ENCODE peak calls at places on chromosomes 6 and 20, in four cellular contexts. One of them, this sample, is unnamed. For H3K4me1, the result is how much of the 10 kb centered on the place peaks cover.

GRCh38 chr6:28266962-28267694 is at the start of gene ZSCAN26:
- DNase-seq in H1: peak
- DNase-seq in body of pancreas: peak
- DNase-seq in A549: peak
- DNase-seq in this sample: peak

GRCh38 chr6:15997751-15998388 is 131.0 kb upstream of the MYLIP start:
- DNase-seq in H1: no peak
- DNase-seq in body of pancreas: no peak
- DNase-seq in A549: no peak
- DNase-seq in this sample: no peak

GRCh38 chr6:67986694-67987232 is 648.3 kb upstream of the ADGRB3 start:
- DNase-seq in H1: no peak
- DNase-seq in body of pancreas: no peak
- DNase-seq in A549: no peak
- DNase-seq in this sample: no peak

GRCh38 chr6:28424163-28424562 is 19.1 kb downstream of the ZSCAN23 start:
- DNase-seq in H1: no peak
- DNase-seq in body of pancreas: no peak
- DNase-seq in A549: no peak
- DNase-seq in this sample: no peak

GRCh38 chr20:60060006-60060557 is 101.9 kb downstream of the CDH26 start:
- DNase-seq in H1: no peak
- DNase-seq in body of pancreas: no peak
- DNase-seq in A549: no peak
- DNase-seq in this sample: no peak

GRCh38 chr20:41615110-41615509 is 3.1 kb downstream of the CHD6 start:
- DNase-seq in H1: no peak
- DNase-seq in body of pancreas: no peak
- DNase-seq in A549: no peak
- DNase-seq in this sample: no peak

GRCh38 chr20:2402271-2402980 is 21.7 kb downstream of the TGM6 start:
- DNase-seq in H1: no peak
- DNase-seq in body of pancreas: peak
- DNase-seq in A549: peak
- DNase-seq in this sample: no peak

GRCh38 chr20:13008761-13009681 is at the start of gene SPTLC3:
- DNase-seq in H1: peak
- DNase-seq in body of pancreas: peak
- DNase-seq in A549: no peak
- DNase-seq in this sample: peak

GRCh38 chr6:16240618-16241320 is 2.4 kb downstream of the GMPR start:
- DNase-seq in H1: no peak
- DNase-seq in body of pancreas: no peak
- DNase-seq in A549: no peak
- DNase-seq in this sample: no peak

GRCh38 chr6:50467931-50468330 is 245.4 kb upstream of the TFAP2D start:
- DNase-seq in H1: no peak
- DNase-seq in body of pancreas: no peak
- DNase-seq in A549: no peak
- DNase-seq in this sample: no peak

GRCh38 chr20:55650609-55651228 is 354.6 kb downstream of the CBLN4 start:
- DNase-seq in H1: no peak
- DNase-seq in body of pancreas: no peak
- DNase-seq in A549: no peak
- DNase-seq in this sample: no peak

GRCh38 chr6:136751478-136751956 is 40.8 kb downstream of the MAP3K5 start:
- DNase-seq in H1: no peak
- DNase-seq in body of pancreas: no peak
- DNase-seq in A549: no peak
- DNase-seq in this sample: no peak

DNA sequence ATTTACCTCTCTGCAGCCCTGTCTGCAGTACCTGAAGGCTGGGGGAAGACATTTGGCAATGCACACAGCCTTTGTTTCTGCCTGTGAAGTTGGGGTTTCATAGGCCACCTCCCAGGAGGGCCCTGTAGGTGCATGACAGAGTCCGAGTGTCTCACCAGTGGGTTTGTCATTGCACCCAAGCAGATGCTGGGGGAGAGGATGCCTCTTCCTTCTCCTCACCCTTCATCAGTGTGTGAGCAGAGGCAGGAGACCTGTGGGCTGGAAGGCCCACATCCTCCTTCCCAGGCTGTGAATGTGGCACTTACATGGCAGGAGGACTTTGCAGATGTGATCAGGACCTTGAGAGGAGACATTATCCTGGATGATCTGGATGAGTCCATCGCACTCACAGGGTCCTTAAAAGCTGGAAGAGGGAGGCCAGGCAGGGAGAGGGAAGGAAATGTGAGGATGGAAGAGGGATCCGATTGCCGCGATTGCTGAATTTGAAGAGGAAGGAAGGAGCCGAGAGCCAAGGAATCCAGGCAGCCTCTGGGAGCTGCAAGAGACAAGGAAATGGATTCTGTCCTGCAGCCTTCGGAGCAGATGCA is 30.4 kb downstream of the SYNJ2 start:
- DNase-seq in H1: no peak
- DNase-seq in body of pancreas: no peak
- DNase-seq in A549: no peak
- DNase-seq in this sample: no peak
- TF ChIP-seq POLR2A in H1: no peak
- TF ChIP-seq POLR2A in body of pancreas: no peak
- TF ChIP-seq POLR2A in A549: no peak
- TF ChIP-seq POLR2A in this sample: no peak

DNA sequence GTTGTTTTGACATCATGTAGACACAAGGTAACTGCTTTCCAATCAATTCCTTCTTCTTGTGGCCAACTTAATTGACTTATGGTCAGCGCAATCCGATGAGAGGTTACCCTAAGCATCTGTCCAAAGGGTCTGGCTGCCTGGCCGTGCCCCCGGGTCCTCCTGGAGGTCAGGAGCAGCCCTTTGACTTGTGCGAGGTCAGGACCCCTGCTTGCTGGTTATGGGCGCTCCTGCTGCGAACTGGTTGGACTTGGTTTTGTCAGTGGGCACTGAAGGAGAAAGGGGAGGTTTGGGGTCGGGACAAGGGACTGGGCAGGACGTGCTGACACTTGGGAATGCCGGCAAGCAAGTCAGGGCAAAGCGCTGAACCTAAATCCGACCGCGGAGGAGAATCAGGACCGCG is 215.6 kb downstream of the QKI start:
- DNase-seq in H1: no peak
- DNase-seq in body of pancreas: no peak
- DNase-seq in A549: no peak
- DNase-seq in this sample: no peak
- H3K4me1 ChIP-seq in H1: under half
- H3K4me1 ChIP-seq in body of pancreas: under half
- H3K4me1 ChIP-seq in A549: under half
- H3K4me1 ChIP-seq in this sample: under half

GRCh38 chr6:83432626-83433025 is 1.8 kb upstream of the ME1 start:
- DNase-seq in H1: no peak
- DNase-seq in body of pancreas: no peak
- DNase-seq in A549: no peak
- DNase-seq in this sample: no peak

GRCh38 chr6:83429857-83430605 is 820 bp downstream of the ME1 start:
- DNase-seq in H1: no peak
- DNase-seq in body of pancreas: peak
- DNase-seq in A549: peak
- DNase-seq in this sample: peak

GRCh38 chr6:83430606-83431544 is at the start of gene ME1:
- DNase-seq in H1: peak
- DNase-seq in body of pancreas: peak
- DNase-seq in A549: peak
- DNase-seq in this sample: peak

GRCh38 chr6:83429269-83429668 is 1.6 kb downstream of the ME1 start:
- DNase-seq in H1: no peak
- DNase-seq in body of pancreas: no peak
- DNase-seq in A549: no peak
- DNase-seq in this sample: no peak

DNA sequence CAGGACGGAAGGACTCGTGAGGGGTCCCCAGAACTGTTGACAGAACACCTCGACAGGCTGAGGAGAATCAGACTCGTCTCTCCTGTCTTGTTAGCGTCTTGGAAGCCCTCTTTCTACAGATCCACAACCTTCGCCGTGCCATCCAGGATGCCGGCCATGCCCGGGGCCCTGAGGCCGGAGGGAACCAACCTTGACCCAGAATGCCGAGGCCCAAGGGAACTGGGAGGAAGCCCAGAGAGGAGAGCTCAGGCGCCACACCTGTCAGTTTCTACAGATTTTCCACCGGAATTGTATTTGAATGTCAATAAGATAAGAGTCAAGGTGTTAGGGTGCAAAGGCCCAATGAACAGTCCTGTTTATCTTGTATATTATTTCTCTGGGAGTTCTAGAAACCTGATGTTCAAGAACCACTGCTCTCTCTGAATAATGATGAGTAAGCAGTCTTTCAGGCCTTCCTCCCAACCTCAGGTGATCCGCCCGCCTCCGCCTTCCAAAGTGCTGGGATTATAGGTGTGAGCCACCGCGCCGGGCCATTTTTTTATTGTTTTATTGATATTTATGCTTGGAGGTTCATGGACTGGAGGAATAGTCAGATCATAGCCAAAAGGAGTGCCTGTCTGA is 804 bp upstream of the ME1 start:
- DNase-seq in H1: no peak
- DNase-seq in body of pancreas: peak
- DNase-seq in A549: peak
- DNase-seq in this sample: no peak
- H3K27ac ChIP-seq in H1: no peak
- H3K27ac ChIP-seq in body of pancreas: peak
- H3K27ac ChIP-seq in A549: peak
- H3K27ac ChIP-seq in this sample: peak

GRCh38 chr6:75893776-75894152 is 144.7 kb downstream of the MYO6 start:
- DNase-seq in H1: no peak
- DNase-seq in body of pancreas: no peak
- DNase-seq in A549: no peak
- DNase-seq in this sample: no peak
- TF ChIP-seq POLR2A in H1: no peak
- TF ChIP-seq POLR2A in body of pancreas: no peak
- TF ChIP-seq POLR2A in A549: no peak
- TF ChIP-seq POLR2A in this sample: no peak

DNA sequence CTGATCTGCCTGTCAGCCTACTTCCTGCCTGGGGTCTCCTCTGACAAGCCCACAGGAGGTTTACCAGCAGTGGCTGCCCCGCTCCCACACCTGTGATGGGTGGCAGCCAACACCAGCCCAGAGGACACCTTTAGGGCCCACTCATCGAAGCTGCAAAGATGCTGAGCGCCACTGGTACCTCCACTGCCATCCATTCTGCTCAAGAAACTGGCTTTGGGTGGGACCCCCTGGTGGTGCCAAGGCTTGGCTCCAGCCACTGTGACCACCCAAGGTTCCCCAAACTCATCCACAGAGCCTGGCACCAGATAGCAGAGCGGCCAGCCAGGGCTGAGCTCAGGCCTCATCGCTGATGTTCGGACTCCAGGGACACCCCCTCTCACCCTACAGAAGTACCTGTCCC is 42.5 kb downstream of the PREX1 start:
- DNase-seq in H1: no peak
- DNase-seq in body of pancreas: no peak
- DNase-seq in A549: no peak
- DNase-seq in this sample: no peak
- H3K4me1 ChIP-seq in H1: under half
- H3K4me1 ChIP-seq in body of pancreas: under half
- H3K4me1 ChIP-seq in A549: under half
- H3K4me1 ChIP-seq in this sample: under half

GRCh38 chr6:3455490-3456394 is 1.1 kb downstream of the SLC22A23 start:
- DNase-seq in H1: no peak
- DNase-seq in body of pancreas: peak
- DNase-seq in A549: peak
- DNase-seq in this sample: no peak
- H3K27ac ChIP-seq in H1: no peak
- H3K27ac ChIP-seq in body of pancreas: peak
- H3K27ac ChIP-seq in A549: peak
- H3K27ac ChIP-seq in this sample: no peak

GRCh38 chr6:84910881-84911607 is 146.6 kb upstream of the TBX18 start:
- DNase-seq in H1: no peak
- DNase-seq in body of pancreas: peak
- DNase-seq in A549: no peak
- DNase-seq in this sample: no peak
- TF ChIP-seq POLR2A in H1: no peak
- TF ChIP-seq POLR2A in body of pancreas: no peak
- TF ChIP-seq POLR2A in A549: no peak
- TF ChIP-seq POLR2A in this sample: no peak

DNA sequence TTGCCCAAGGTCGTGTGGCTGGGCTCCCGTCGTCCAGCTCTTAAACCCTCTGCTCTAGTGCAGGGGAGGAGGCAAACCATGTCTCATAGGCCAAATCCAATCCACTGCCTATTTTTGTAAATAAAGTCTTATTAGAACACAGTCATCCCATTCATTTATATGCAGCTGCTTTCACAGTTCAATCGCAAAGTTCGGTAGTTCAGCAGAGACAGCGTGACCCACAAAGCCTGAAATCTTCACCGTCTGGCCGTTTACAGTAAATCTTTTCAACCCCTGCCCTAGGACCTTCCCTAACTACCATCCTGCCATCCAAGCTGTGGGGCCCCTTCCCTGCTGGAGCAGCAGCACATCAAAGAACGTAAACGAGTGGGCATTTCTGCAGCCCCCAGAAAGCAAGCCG is 65.9 kb downstream of the EYA2 start:
- DNase-seq in H1: no peak
- DNase-seq in body of pancreas: no peak
- DNase-seq in A549: no peak
- DNase-seq in this sample: no peak
- H3K4me1 ChIP-seq in H1: under half
- H3K4me1 ChIP-seq in body of pancreas: under half
- H3K4me1 ChIP-seq in A549: under half
- H3K4me1 ChIP-seq in this sample: under half

GRCh38 chr20:64077541-64077875 is 1.8 kb downstream of the RGS19 start:
- DNase-seq in H1: no peak
- DNase-seq in body of pancreas: no peak
- DNase-seq in A549: no peak
- DNase-seq in this sample: no peak
- H3K27ac ChIP-seq in H1: no peak
- H3K27ac ChIP-seq in body of pancreas: no peak
- H3K27ac ChIP-seq in A549: no peak
- H3K27ac ChIP-seq in this sample: no peak

DNA sequence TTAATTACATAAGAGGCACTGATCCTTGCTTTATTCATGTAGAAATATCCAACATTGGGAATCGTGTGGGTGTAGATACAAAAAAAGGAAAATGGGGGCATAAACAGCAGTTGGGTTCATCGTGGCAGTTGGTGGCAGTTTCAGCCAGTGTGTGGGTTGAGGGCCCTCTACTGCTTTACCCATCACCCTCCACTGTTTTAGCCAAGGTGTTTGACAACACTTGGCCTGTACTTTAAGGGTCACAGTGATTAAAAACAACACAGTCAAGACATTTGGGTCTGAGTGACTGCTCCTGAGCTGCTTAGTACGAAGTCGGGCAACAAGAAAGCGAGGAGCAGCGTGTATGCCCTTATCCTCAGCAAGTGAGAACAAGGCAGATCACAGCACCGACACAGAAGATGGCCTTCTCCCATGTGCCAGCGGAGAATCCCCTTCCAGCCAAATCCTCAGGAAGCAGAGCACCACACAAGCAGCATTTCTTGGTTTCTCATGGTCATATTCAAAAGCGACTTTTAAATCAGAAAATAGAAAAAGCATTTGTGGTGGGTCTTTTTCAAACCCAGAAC is 23.7 kb downstream of the EIF2S2 start:
- DNase-seq in H1: no peak
- DNase-seq in body of pancreas: no peak
- DNase-seq in A549: no peak
- DNase-seq in this sample: no peak
- TF ChIP-seq POLR2A in H1: no peak
- TF ChIP-seq POLR2A in body of pancreas: no peak
- TF ChIP-seq POLR2A in A549: no peak
- TF ChIP-seq POLR2A in this sample: no peak